ENCODE peak calls at places on chromosomes 11 and 22, in eight cellular contexts. V is glomerular endothelial cell; M is stimulated activated CD4-positive, alpha-beta T cell treated with anti-CD3 and anti-CD28 coated beads, Interleukin-2, amount 100 ng/mL, for 48 hours; O is esophagus squamous epithelium; P is astrocyte; W is activated T-helper 1 cell treated with anti-CD3 and anti-CD28 coated beads, Interleukin-2, amount 50 U/mL, for 16 hours; D is left colon; F is HT-29. G is an unnamed sample.

GRCh38 chr11:100849009-100849913 is 162.2 kb downstream of the ARHGAP42 start:
- DNase-seq in V (no peak), M (no peak), O (no peak), P (peak; percentile 78), W (no peak), D (no peak), F (no peak), G (no peak)

GRCh38 chr22:38867496-38868285 is 4.3 kb downstream of the CBX6 start:
- DNase-seq in V (no peak), M (no peak), O (no peak), P (no peak), W (no peak), D (no peak), F (no peak), G (peak; percentile 47)

GRCh38 chr11:69337211-69337721 is 43.3 kb downstream of the MYEOV start:
- DNase-seq in V (no peak), M (peak; percentile 13), O (no peak), P (peak; percentile 61), W (no peak), D (peak; percentile 70), F (no peak), G (peak; percentile 59)

GRCh38 chr11:130622126-130622525 is 173.7 kb downstream of the ADAMTS15 start:
- DNase-seq in V (no peak), M (no peak), O (no peak), P (no peak), W (no peak), D (no peak), F (no peak), G (no peak)

GRCh38 chr22:41184679-41185078 is 20.4 kb upstream of the L3MBTL2 start:
- DNase-seq in V (no peak), M (no peak), O (no peak), P (no peak), W (no peak), D (no peak), F (no peak), G (no peak)

GRCh38 chr11:14541180-14541579 is 21.0 kb upstream of the PSMA1 start:
- DNase-seq in V (no peak), M (no peak), O (no peak), P (no peak), W (no peak), D (no peak), F (no peak), G (no peak)

GRCh38 chr11:2480874-2481220 is 36.0 kb downstream of the KCNQ1 start:
- DNase-seq in V (no peak), M (no peak), O (no peak), P (no peak), W (no peak), D (no peak), F (no peak), G (no peak)

GRCh38 chr11:80519591-80520258 is 1078.9 kb upstream of the TENM4 start:
- DNase-seq in V (no peak), M (no peak), O (no peak), P (peak; percentile 1), W (no peak), D (no peak), F (no peak), G (no peak)

GRCh38 chr22:40637181-40638150 is 947 bp upstream of the MRTFA start:
- DNase-seq in V (no peak), M (peak; percentile 61), O (no peak), P (no peak), W (peak; percentile 30), D (peak; percentile 67), F (no peak), G (peak; percentile 71)

GRCh38 chr11:96263361-96263763 is 79.6 kb downstream of the MAML2 start:
- DNase-seq in V (no peak), M (no peak), O (no peak), P (peak; percentile 78), W (no peak), D (no peak), F (no peak), G (no peak)

GRCh38 chr11:115111066-115111465 is 393.1 kb downstream of the CADM1 start:
- DNase-seq in V (no peak), M (no peak), O (no peak), P (no peak), W (no peak), D (no peak), F (no peak), G (no peak)

GRCh38 chr11:46298699-46299424 is 21.4 kb downstream of the CREB3L1 start:
- DNase-seq in V (no peak), M (no peak), O (no peak), P (peak; percentile 80), W (no peak), D (no peak), F (peak; percentile 42), G (no peak)

GRCh38 chr22:50694766-50695420 is 22.3 kb downstream of the SHANK3 start:
- DNase-seq in V (no peak), M (no peak), O (no peak), P (no peak), W (no peak), D (peak; percentile 19), F (no peak), G (no peak)

GRCh38 chr11:44566952-44567875 is 1.8 kb downstream of the CD82 start:
- DNase-seq in V (no peak), M (no peak), O (no peak), P (no peak), W (no peak), D (peak; percentile 23), F (no peak), G (no peak)

GRCh38 chr11:94017446-94017845 is 3.7 kb upstream of the HEPHL1 start:
- DNase-seq in V (no peak), M (no peak), O (no peak), P (peak; percentile 80), W (no peak), D (no peak), F (no peak), G (no peak)

GRCh38 chr11:92240946-92241345 is 16.3 kb downstream of the FAT3 start:
- DNase-seq in V (no peak), M (no peak), O (no peak), P (no peak), W (no peak), D (no peak), F (no peak), G (no peak)

GRCh38 chr11:114034956-114035355 is 24.6 kb upstream of the ZBTB16 start:
- DNase-seq in V (no peak), M (no peak), O (no peak), P (no peak), W (no peak), D (no peak), F (no peak), G (no peak)

GRCh38 chr22:47678667-47679287 is 916.3 kb downstream of the TBC1D22A start:
- DNase-seq in V (no peak), M (no peak), O (no peak), P (no peak), W (no peak), D (no peak), F (no peak), G (no peak)

GRCh38 chr11:44226472-44226871 is 83.5 kb downstream of the ALX4 start:
- DNase-seq in V (no peak), M (no peak), O (no peak), P (no peak), W (no peak), D (no peak), F (no peak), G (no peak)

GRCh38 chr11:46686886-46687810 is 13.3 kb downstream of the ARHGAP1 start:
- DNase-seq in V (no peak), M (no peak), O (no peak), P (peak; percentile 82), W (no peak), D (no peak), F (no peak), G (no peak)

GRCh38 chr11:134140961-134141490 is 72.2 kb downstream of the JAM3 start:
- DNase-seq in V (no peak), M (no peak), O (no peak), P (no peak), W (no peak), D (no peak), F (no peak), G (no peak)

GRCh38 chr11:63682045-63682915 is 980 bp downstream of the RTN3 start:
- DNase-seq in V (no peak), M (peak; percentile 12), O (no peak), P (no peak), W (no peak), D (no peak), F (peak; percentile 75), G (no peak)

GRCh38 chr22:27100789-27101188 is 443.4 kb downstream of the MIAT start:
- DNase-seq in V (no peak), M (no peak), O (no peak), P (peak; percentile 90), W (no peak), D (no peak), F (no peak), G (no peak)

GRCh38 chr11:78646564-78647185 is 72.0 kb upstream of the NARS2 start:
- DNase-seq in V (no peak), M (peak; percentile 49), O (no peak), P (peak; percentile 17), W (peak; percentile 14), D (peak; percentile 35), F (peak; percentile 90), G (no peak)

GRCh38 chr11:73240190-73240781 is 22.2 kb downstream of the P2RY2 start:
- DNase-seq in V (no peak), M (no peak), O (no peak), P (peak; percentile 36), W (no peak), D (peak; percentile 20), F (no peak), G (no peak)

GRCh38 chr22:32558681-32559355 is 84.2 kb downstream of the FBXO7 start:
- DNase-seq in V (no peak), M (no peak), O (no peak), P (peak; percentile 72), W (no peak), D (peak; percentile 65), F (peak; percentile 58), G (no peak)

GRCh38 chr11:61783717-61784505 is 8.5 kb downstream of the TMEM258 start:
- DNase-seq in V (no peak), M (no peak), O (no peak), P (peak; percentile 79), W (no peak), D (no peak), F (no peak), G (no peak)

GRCh38 chr11:128468106-128468505 is 119.3 kb downstream of the ETS1 start:
- DNase-seq in V (no peak), M (no peak), O (no peak), P (no peak), W (no peak), D (no peak), F (no peak), G (no peak)

GRCh38 chr22:47053013-47053864 is 290.8 kb downstream of the TBC1D22A start:
- DNase-seq in V (no peak), M (no peak), O (no peak), P (no peak), W (no peak), D (no peak), F (no peak), G (no peak)

GRCh38 chr22:25666308-25666707 is 75.7 kb upstream of the MYO18B start:
- DNase-seq in V (no peak), M (no peak), O (no peak), P (no peak), W (no peak), D (peak; percentile 53), F (peak; percentile 29), G (no peak)

GRCh38 chr22:24587948-24588347 is 4.9 kb downstream of the LRRC75B start:
- DNase-seq in V (no peak), M (no peak), O (no peak), P (no peak), W (no peak), D (no peak), F (peak; percentile 15), G (no peak)

GRCh38 chr11:70155386-70155785 is 47.7 kb upstream of the FADD start:
- DNase-seq in V (no peak), M (no peak), O (no peak), P (peak; percentile 53), W (no peak), D (no peak), F (no peak), G (no peak)

GRCh38 chr22:35552846-35553245 is 12.2 kb downstream of the RASD2 start:
- DNase-seq in V (no peak), M (no peak), O (no peak), P (no peak), W (no peak), D (no peak), F (no peak), G (no peak)